ENCODE peak calls at places on chromosomes 5 and 9, in nine cellular contexts. T is sciatic nerve; X is H4; Y is activated gamma-delta T cell treated with anti-CD3 and anti-CD28 coated beads, Interleukin-2, amount 50 U/mL, for 16 hours; W is HFF-Myc; R is activated CD4-positive, alpha-beta T cell treated with anti-CD3 and anti-CD28 coated beads for 24 hours; B is AG09319; A is occipital lobe; J is choroid plexus epithelial cell. F is an unnamed sample.

GRCh38 chr5:56264417-56265025 is 31.4 kb upstream of the ANKRD55 start:
- DNase-seq in T (no peak), X (peak), Y (no peak), W (no peak), R (no peak), B (no peak), A (no peak), J (peak), F (no peak)

GRCh38 chr5:74184649-74185048 is 455.9 kb downstream of the ENC1 start:
- DNase-seq in T (no peak), X (no peak), Y (no peak), W (no peak), R (no peak), B (no peak), A (no peak), J (no peak), F (no peak)

GRCh38 chr5:146722361-146722779 is 156.2 kb downstream of the PPP2R2B start:
- DNase-seq in T (no peak), X (no peak), Y (no peak), W (no peak), R (no peak), B (no peak), A (no peak), J (peak), F (no peak)

GRCh38 chr9:96460877-96461276 is 10.9 kb downstream of the HABP4 start:
- DNase-seq in T (no peak), X (no peak), Y (no peak), W (no peak), R (no peak), B (no peak), A (no peak), J (peak), F (no peak)

GRCh38 chr9:94772128-94772527 is 45.6 kb downstream of the AOPEP start:
- DNase-seq in T (no peak), X (no peak), Y (no peak), W (no peak), R (no peak), B (no peak), A (no peak), J (no peak), F (no peak)

GRCh38 chr9:23447166-23447565 is 378.9 kb downstream of the ELAVL2 start:
- DNase-seq in T (no peak), X (no peak), Y (no peak), W (no peak), R (no peak), B (no peak), A (peak), J (no peak), F (no peak)

GRCh38 chr9:22512495-22512894 is 65.9 kb downstream of the DMRTA1 start:
- DNase-seq in T (no peak), X (no peak), Y (no peak), W (no peak), R (no peak), B (no peak), A (no peak), J (no peak), F (no peak)

GRCh38 chr9:126153382-126153781 is 173.2 kb upstream of the MVB12B start:
- DNase-seq in T (no peak), X (no peak), Y (no peak), W (no peak), R (no peak), B (no peak), A (no peak), J (no peak), F (no peak)

GRCh38 chr5:459562-460412 is 16.8 kb downstream of the EXOC3 start:
- DNase-seq in T (peak), X (no peak), Y (no peak), W (no peak), R (no peak), B (no peak), A (no peak), J (no peak), F (peak)

GRCh38 chr5:11791777-11792176 is 112.5 kb downstream of the CTNND2 start:
- DNase-seq in T (no peak), X (no peak), Y (no peak), W (no peak), R (no peak), B (no peak), A (no peak), J (no peak), F (no peak)

GRCh38 chr5:1338196-1338490 is 6.8 kb downstream of the CLPTM1L start:
- DNase-seq in T (no peak), X (no peak), Y (no peak), W (no peak), R (no peak), B (no peak), A (no peak), J (no peak), F (no peak)

GRCh38 chr9:135951889-135952663 is 9.1 kb downstream of the UBAC1 start:
- DNase-seq in T (no peak), X (peak), Y (no peak), W (peak), R (no peak), B (no peak), A (no peak), J (peak), F (no peak)

GRCh38 chr9:90219548-90220118 is 423.0 kb downstream of the DIRAS2 start:
- DNase-seq in T (no peak), X (no peak), Y (no peak), W (no peak), R (no peak), B (no peak), A (no peak), J (no peak), F (no peak)

GRCh38 chr5:80591352-80591751 is 21.3 kb upstream of the ANKRD34B start:
- DNase-seq in T (no peak), X (no peak), Y (no peak), W (no peak), R (no peak), B (no peak), A (no peak), J (no peak), F (no peak)

GRCh38 chr5:171963416-171963815 is 43.0 kb downstream of the FBXW11 start:
- DNase-seq in T (no peak), X (no peak), Y (no peak), W (no peak), R (no peak), B (no peak), A (no peak), J (no peak), F (no peak)

GRCh38 chr5:77846422-77847128 is 70.4 kb upstream of the TBCA start:
- DNase-seq in T (no peak), X (no peak), Y (no peak), W (no peak), R (no peak), B (no peak), A (no peak), J (no peak), F (no peak)

GRCh38 chr9:20361656-20362570 is 260.4 kb downstream of the MLLT3 start:
- DNase-seq in T (no peak), X (no peak), Y (no peak), W (no peak), R (no peak), B (no peak), A (no peak), J (no peak), F (no peak)

GRCh38 chr5:112529525-112529924 is 110.4 kb upstream of the EPB41L4A start:
- DNase-seq in T (no peak), X (no peak), Y (no peak), W (no peak), R (no peak), B (no peak), A (no peak), J (peak), F (no peak)